ENCODE peak calls at places on chromosomes 7 and 10, in five cellular contexts. C is ELR, L is coronary artery, O is left cardiac atrium, E is EL. I is an unnamed sample.

GRCh38 chr7:14606101-14606500 is 296.4 kb downstream of the DGKB start:
- DNase-seq in L (no peak), E (no peak), C (peak; percentile 63), O (no peak), I (no peak)

GRCh38 chr10:11707936-11708335 is 34.2 kb upstream of the ECHDC3 start:
- DNase-seq in E (no peak), O (no peak), C (no peak), L (no peak), I (no peak)

GRCh38 chr7:26348234-26348851 is 56.7 kb downstream of the SNX10 start:
- DNase-seq in L (no peak), O (no peak), C (no peak), E (no peak), I (no peak)

GRCh38 chr7:101662447-101662998 is 33.4 kb upstream of the MYL10 start:
- DNase-seq in O (no peak), E (no peak), L (no peak), C (no peak), I (no peak)

GRCh38 chr10:123869015-123869414 is 22.6 kb downstream of the CPXM2 start:
- DNase-seq in L (no peak), O (no peak), E (no peak), C (no peak), I (peak; percentile 46)

GRCh38 chr7:20991544-20991943 is 204.9 kb upstream of the SP8 start:
- DNase-seq in O (no peak), E (no peak), C (no peak), L (no peak), I (no peak)

GRCh38 chr10:788796-789748 is 99.6 kb upstream of the DIP2C start:
- DNase-seq in L (peak; percentile 85), E (peak; percentile 65), C (peak; percentile 55), O (no peak), I (peak; percentile 83)

GRCh38 chr7:29243777-29244655 is 49.4 kb downstream of the CHN2 start:
- DNase-seq in E (no peak), L (no peak), O (no peak), C (no peak), I (no peak)

GRCh38 chr7:132393789-132394261 is 182.4 kb downstream of the PLXNA4 start:
- DNase-seq in O (peak; percentile 61), L (no peak), E (no peak), C (no peak), I (no peak)

GRCh38 chr10:27158421-27158820 is 3.3 kb downstream of the MASTL start:
- DNase-seq in E (peak; percentile 12), O (no peak), L (no peak), C (peak; percentile 48), I (no peak)

GRCh38 chr7:158300427-158300826 is 287.2 kb downstream of the PTPRN2 start:
- DNase-seq in O (no peak), C (no peak), E (no peak), L (no peak), I (peak; percentile 80)

I was measured in osteocyte.